ENCODE peak calls at places on chromosomes 11 and 22, in six cellular contexts. One of them, this sample, is unnamed.

GRCh38 chr11:76577921-76578654 is 92.5 kb downstream of the LRRC32 start:
- DNase-seq in pancreas: no peak
- DNase-seq in astrocyte: no peak
- DNase-seq in colonic mucosa: no peak
- DNase-seq in spleen: no peak
- DNase-seq in psoas muscle: no peak
- DNase-seq in this sample: peak; percentile 60

GRCh38 chr11:70073881-70074371 is 4.2 kb upstream of the ANO1 start:
- DNase-seq in pancreas: no peak
- DNase-seq in astrocyte: peak; percentile 86
- DNase-seq in colonic mucosa: no peak
- DNase-seq in spleen: peak; percentile 56
- DNase-seq in psoas muscle: no peak
- DNase-seq in this sample: no peak

GRCh38 chr11:134537296-134537695 is 125.3 kb upstream of the B3GAT1 start:
- DNase-seq in pancreas: no peak
- DNase-seq in astrocyte: no peak
- DNase-seq in colonic mucosa: no peak
- DNase-seq in spleen: no peak
- DNase-seq in psoas muscle: peak; percentile 12
- DNase-seq in this sample: peak; percentile 46

GRCh38 chr22:44103735-44104134 is 77.0 kb upstream of the PARVG start:
- DNase-seq in pancreas: no peak
- DNase-seq in astrocyte: no peak
- DNase-seq in colonic mucosa: no peak
- DNase-seq in spleen: peak; percentile 39
- DNase-seq in psoas muscle: peak; percentile 27
- DNase-seq in this sample: peak; percentile 17

GRCh38 chr22:35538801-35539321 is 1.8 kb upstream of the RASD2 start:
- DNase-seq in pancreas: no peak
- DNase-seq in astrocyte: no peak
- DNase-seq in colonic mucosa: peak; percentile 49
- DNase-seq in spleen: no peak
- DNase-seq in psoas muscle: no peak
- DNase-seq in this sample: no peak

GRCh38 chr11:2912498-2912897 is 16.7 kb downstream of the PHLDA2 start:
- DNase-seq in pancreas: peak; percentile 93
- DNase-seq in astrocyte: peak; percentile 76
- DNase-seq in colonic mucosa: peak; percentile 96
- DNase-seq in spleen: no peak
- DNase-seq in psoas muscle: no peak
- DNase-seq in this sample: peak; percentile 97

GRCh38 chr11:3093281-3094191 is 36.3 kb upstream of the CARS1 start:
- DNase-seq in pancreas: no peak
- DNase-seq in astrocyte: no peak
- DNase-seq in colonic mucosa: no peak
- DNase-seq in spleen: no peak
- DNase-seq in psoas muscle: peak; percentile 59
- DNase-seq in this sample: peak; percentile 75

GRCh38 chr22:45673482-45674175 is 2.0 kb downstream of the ATXN10 start:
- DNase-seq in pancreas: no peak
- DNase-seq in astrocyte: no peak
- DNase-seq in colonic mucosa: no peak
- DNase-seq in spleen: no peak
- DNase-seq in psoas muscle: no peak
- DNase-seq in this sample: no peak

GRCh38 chr11:128093689-128094088 is 493.7 kb downstream of the ETS1 start:
- DNase-seq in pancreas: no peak
- DNase-seq in astrocyte: no peak
- DNase-seq in colonic mucosa: no peak
- DNase-seq in spleen: no peak
- DNase-seq in psoas muscle: no peak
- DNase-seq in this sample: no peak

GRCh38 chr22:50481440-50482106 is at the start of gene ADM2:
- DNase-seq in pancreas: peak; percentile 66
- DNase-seq in astrocyte: no peak
- DNase-seq in colonic mucosa: peak; percentile 67
- DNase-seq in spleen: peak; percentile 93
- DNase-seq in psoas muscle: no peak
- DNase-seq in this sample: peak; percentile 84

GRCh38 chr11:3867209-3868071 is 12.0 kb downstream of the STIM1 start:
- DNase-seq in pancreas: peak; percentile 65
- DNase-seq in astrocyte: no peak
- DNase-seq in colonic mucosa: no peak
- DNase-seq in spleen: no peak
- DNase-seq in psoas muscle: no peak
- DNase-seq in this sample: no peak

GRCh38 chr11:61893981-61894380 is 2.6 kb upstream of the FADS3 start:
- DNase-seq in pancreas: no peak
- DNase-seq in astrocyte: peak; percentile 82
- DNase-seq in colonic mucosa: no peak
- DNase-seq in spleen: no peak
- DNase-seq in psoas muscle: no peak
- DNase-seq in this sample: no peak

GRCh38 chr11:72676874-72677341 is 2.7 kb upstream of the PDE2A start:
- DNase-seq in pancreas: peak; percentile 47
- DNase-seq in astrocyte: peak; percentile 10
- DNase-seq in colonic mucosa: peak; percentile 45
- DNase-seq in spleen: peak; percentile 89
- DNase-seq in psoas muscle: peak; percentile 76
- DNase-seq in this sample: peak; percentile 84

GRCh38 chr11:13487661-13488030 is 8.2 kb downstream of the PTH start:
- DNase-seq in pancreas: peak; percentile 22
- DNase-seq in astrocyte: no peak
- DNase-seq in colonic mucosa: peak; percentile 37
- DNase-seq in spleen: no peak
- DNase-seq in psoas muscle: no peak
- DNase-seq in this sample: no peak

GRCh38 chr11:9341638-9342137 is 27.3 kb upstream of the TMEM41B start:
- DNase-seq in pancreas: no peak
- DNase-seq in astrocyte: no peak
- DNase-seq in colonic mucosa: no peak
- DNase-seq in spleen: peak; percentile 13
- DNase-seq in psoas muscle: no peak
- DNase-seq in this sample: no peak

GRCh38 chr22:23239429-23239828 is 59.1 kb downstream of the BCR start:
- DNase-seq in pancreas: no peak
- DNase-seq in astrocyte: no peak
- DNase-seq in colonic mucosa: no peak
- DNase-seq in spleen: no peak
- DNase-seq in psoas muscle: peak; percentile 12
- DNase-seq in this sample: no peak

GRCh38 chr22:37239336-37240239 is 4.5 kb downstream of the RAC2 start:
- DNase-seq in pancreas: no peak
- DNase-seq in astrocyte: no peak
- DNase-seq in colonic mucosa: no peak
- DNase-seq in spleen: peak; percentile 72
- DNase-seq in psoas muscle: peak; percentile 18
- DNase-seq in this sample: no peak

GRCh38 chr11:16911186-16911585 is 103.0 kb downstream of the PLEKHA7 start:
- DNase-seq in pancreas: no peak
- DNase-seq in astrocyte: no peak
- DNase-seq in colonic mucosa: no peak
- DNase-seq in spleen: no peak
- DNase-seq in psoas muscle: no peak
- DNase-seq in this sample: no peak

GRCh38 chr11:93614111-93614784 is 47.2 kb upstream of the CEP295 start:
- DNase-seq in pancreas: no peak
- DNase-seq in astrocyte: no peak
- DNase-seq in colonic mucosa: no peak
- DNase-seq in spleen: no peak
- DNase-seq in psoas muscle: no peak
- DNase-seq in this sample: no peak

GRCh38 chr11:26201411-26201810 is 130.5 kb upstream of the ANO3 start:
- DNase-seq in pancreas: no peak
- DNase-seq in astrocyte: peak; percentile 55
- DNase-seq in colonic mucosa: no peak
- DNase-seq in spleen: no peak
- DNase-seq in psoas muscle: no peak
- DNase-seq in this sample: no peak

GRCh38 chr11:125333354-125334077 is 162.5 kb downstream of the FEZ1 start:
- DNase-seq in pancreas: no peak
- DNase-seq in astrocyte: no peak
- DNase-seq in colonic mucosa: no peak
- DNase-seq in spleen: no peak
- DNase-seq in psoas muscle: no peak
- DNase-seq in this sample: no peak

GRCh38 chr11:95154514-95154913 is 64.9 kb downstream of the ENDOD1 start:
- DNase-seq in pancreas: peak; percentile 16
- DNase-seq in astrocyte: no peak
- DNase-seq in colonic mucosa: peak; percentile 53
- DNase-seq in spleen: no peak
- DNase-seq in psoas muscle: peak; percentile 54
- DNase-seq in this sample: no peak

GRCh38 chr11:75347781-75348613 is 3.5 kb downstream of the ARRB1 start:
- DNase-seq in pancreas: no peak
- DNase-seq in astrocyte: peak; percentile 94
- DNase-seq in colonic mucosa: peak; percentile 52
- DNase-seq in spleen: no peak
- DNase-seq in psoas muscle: no peak
- DNase-seq in this sample: peak; percentile 63

GRCh38 chr11:61131186-61131585 is 28.9 kb downstream of the CD5 start:
- DNase-seq in pancreas: no peak
- DNase-seq in astrocyte: no peak
- DNase-seq in colonic mucosa: no peak
- DNase-seq in spleen: no peak
- DNase-seq in psoas muscle: no peak
- DNase-seq in this sample: no peak

GRCh38 chr11:72136677-72137255 is 1.2 kb downstream of the FOLR3 start:
- DNase-seq in pancreas: no peak
- DNase-seq in astrocyte: no peak
- DNase-seq in colonic mucosa: peak; percentile 25
- DNase-seq in spleen: no peak
- DNase-seq in psoas muscle: no peak
- DNase-seq in this sample: no peak

GRCh38 chr11:133636686-133637085 is 104.4 kb upstream of the OPCML start:
- DNase-seq in pancreas: no peak
- DNase-seq in astrocyte: no peak
- DNase-seq in colonic mucosa: no peak
- DNase-seq in spleen: no peak
- DNase-seq in psoas muscle: no peak
- DNase-seq in this sample: no peak

GRCh38 chr11:73645570-73645969 is 811 bp upstream of the PLEKHB1 start:
- DNase-seq in pancreas: no peak
- DNase-seq in astrocyte: no peak
- DNase-seq in colonic mucosa: no peak
- DNase-seq in spleen: no peak
- DNase-seq in psoas muscle: no peak
- DNase-seq in this sample: no peak

GRCh38 chr11:10900686-10901415 is 43.0 kb upstream of the ZBED5 start:
- DNase-seq in pancreas: no peak
- DNase-seq in astrocyte: peak; percentile 35
- DNase-seq in colonic mucosa: no peak
- DNase-seq in spleen: no peak
- DNase-seq in psoas muscle: peak; percentile 55
- DNase-seq in this sample: no peak

GRCh38 chr11:10902756-10903155 is 44.9 kb upstream of the ZBED5 start:
- DNase-seq in pancreas: no peak
- DNase-seq in astrocyte: no peak
- DNase-seq in colonic mucosa: no peak
- DNase-seq in spleen: no peak
- DNase-seq in psoas muscle: no peak
- DNase-seq in this sample: no peak

GRCh38 chr11:10899542-10899830 is 41.6 kb upstream of the ZBED5 start:
- DNase-seq in pancreas: no peak
- DNase-seq in astrocyte: no peak
- DNase-seq in colonic mucosa: peak; percentile 56
- DNase-seq in spleen: no peak
- DNase-seq in psoas muscle: peak; percentile 69
- DNase-seq in this sample: peak; percentile 76

GRCh38 chr11:10898763-10899541 is 41.1 kb upstream of the ZBED5 start:
- DNase-seq in pancreas: no peak
- DNase-seq in astrocyte: no peak
- DNase-seq in colonic mucosa: no peak
- DNase-seq in spleen: no peak
- DNase-seq in psoas muscle: peak; percentile 86
- DNase-seq in this sample: no peak

GRCh38 chr11:10902301-10902700 is 44.4 kb upstream of the ZBED5 start:
- DNase-seq in pancreas: no peak
- DNase-seq in astrocyte: no peak
- DNase-seq in colonic mucosa: no peak
- DNase-seq in spleen: no peak
- DNase-seq in psoas muscle: no peak
- DNase-seq in this sample: no peak
- H3K27ac ChIP-seq in pancreas: no peak overlapping the region
- H3K27ac ChIP-seq in astrocyte: no peak overlapping the region
- H3K27ac ChIP-seq in colonic mucosa: no peak overlapping the region
- H3K27ac ChIP-seq in spleen: peak overlapping the region; percentile 26
- H3K27ac ChIP-seq in psoas muscle: peak overlapping the region; percentile 91
- H3K27ac ChIP-seq in this sample: no peak overlapping the region

DNA sequence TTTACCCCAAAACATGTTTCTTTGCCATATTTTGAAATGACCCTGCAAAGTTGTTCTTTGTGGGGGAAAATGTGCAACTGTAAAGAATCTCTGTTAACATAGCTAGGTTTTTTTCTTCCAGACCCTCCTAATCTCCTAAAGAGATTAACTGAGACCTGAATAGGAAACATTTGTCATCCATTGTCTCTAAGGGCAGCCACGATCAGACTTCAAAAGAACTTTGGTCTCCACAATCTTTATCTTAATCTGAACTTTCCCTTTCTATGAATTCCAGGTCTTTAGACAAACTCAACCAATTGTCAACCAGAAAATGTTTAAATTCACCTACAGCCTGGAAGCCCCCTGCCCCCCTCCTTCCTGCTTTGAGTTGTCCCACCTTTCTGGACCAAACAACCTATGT is 4.6 kb upstream of the LGALS12 start:
- DNase-seq in pancreas: no peak
- DNase-seq in astrocyte: no peak
- DNase-seq in colonic mucosa: no peak
- DNase-seq in spleen: no peak
- DNase-seq in psoas muscle: no peak
- DNase-seq in this sample: no peak
- H3K9me3 ChIP-seq in pancreas: no peaks in the 10 kb centered on the region
- H3K9me3 ChIP-seq in astrocyte: peaks cover 10% of the 10 kb centered on the region
- H3K9me3 ChIP-seq in colonic mucosa: no peaks in the 10 kb centered on the region
- H3K9me3 ChIP-seq in spleen: peaks cover 27% of the 10 kb centered on the region
- H3K9me3 ChIP-seq in psoas muscle: peaks cover 11% of the 10 kb centered on the region
- H3K9me3 ChIP-seq in this sample: peaks cover 4% of the 10 kb centered on the region

GRCh38 chr11:44613081-44613628 is 47.7 kb downstream of the CD82 start:
- DNase-seq in pancreas: no peak
- DNase-seq in astrocyte: no peak
- DNase-seq in colonic mucosa: no peak
- DNase-seq in spleen: no peak
- DNase-seq in psoas muscle: no peak
- DNase-seq in this sample: peak; percentile 46
- H3K27ac ChIP-seq in pancreas: no peak overlapping the region
- H3K27ac ChIP-seq in astrocyte: no peak overlapping the region
- H3K27ac ChIP-seq in colonic mucosa: no peak overlapping the region
- H3K27ac ChIP-seq in spleen: peak overlapping the region; percentile 77
- H3K27ac ChIP-seq in psoas muscle: no peak overlapping the region
- H3K27ac ChIP-seq in this sample: no peak overlapping the region

DNA sequence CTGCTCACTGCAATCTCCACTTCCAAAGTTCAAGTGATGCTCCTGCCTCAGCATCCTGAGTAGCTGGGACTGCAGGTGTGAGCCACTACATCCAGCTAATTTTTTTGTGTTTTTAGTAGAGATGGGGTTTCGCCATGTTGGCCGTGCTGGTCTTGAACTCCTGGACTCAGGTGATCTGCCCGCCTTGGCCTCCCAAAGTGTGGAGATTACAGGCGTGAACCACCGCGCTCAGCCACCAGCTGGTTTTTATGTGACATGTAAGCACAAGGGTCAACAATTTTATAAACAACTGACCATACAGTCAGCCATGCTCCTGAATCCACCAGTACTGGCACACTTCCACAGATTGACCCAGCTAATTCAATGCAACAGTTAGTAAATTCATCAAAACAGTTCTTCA is 526.3 kb upstream of the LRRC4C start:
- DNase-seq in pancreas: no peak
- DNase-seq in astrocyte: no peak
- DNase-seq in colonic mucosa: no peak
- DNase-seq in spleen: no peak
- DNase-seq in psoas muscle: peak; percentile 34
- DNase-seq in this sample: peak; percentile 51
- H3K9me3 ChIP-seq in pancreas: no peaks in the 10 kb centered on the region
- H3K9me3 ChIP-seq in astrocyte: no peaks in the 10 kb centered on the region
- H3K9me3 ChIP-seq in colonic mucosa: no peaks in the 10 kb centered on the region
- H3K9me3 ChIP-seq in spleen: no peaks in the 10 kb centered on the region
- H3K9me3 ChIP-seq in psoas muscle: no peaks in the 10 kb centered on the region
- H3K9me3 ChIP-seq in this sample: no peaks in the 10 kb centered on the region

This sample was measured in kidney.